ENCODE peak calls at places on chromosomes 2 and 18, in nine cellular contexts. E is sigmoid colon, C is aorta, D is hepatocyte, I is brain microvascular endothelial cell, A is adipocyte, P is fibroblast of lung, O is left ventricle myocardium inferior, U is GM06990. V is an unnamed sample.
A peak's percentile ranks its signal among the peaks of the same experiment; 100 is the strongest.

GRCh38 chr2:226791056-226791486 is 8.5 kb downstream of the IRS1 start:
- DNase-seq in U (no peak), C (no peak), E (peak; percentile 86), D (peak; percentile 74), O (no peak), P (peak; percentile 76), I (peak; percentile 59), A (peak; percentile 69), V (no peak)

GRCh38 chr2:72765997-72766609 is 59.7 kb downstream of the EXOC6B start:
- DNase-seq in U (no peak), P (no peak), O (no peak), E (no peak), C (no peak), D (no peak), A (no peak), I (no peak), V (no peak)

GRCh38 chr18:78970774-78971333 is 8.8 kb upstream of the SALL3 start:
- DNase-seq in O (no peak), U (no peak), C (no peak), E (no peak), I (no peak), A (no peak), P (no peak), D (no peak), V (no peak)

GRCh38 chr18:74082476-74083070 is 65.1 kb downstream of the FBXO15 start:
- DNase-seq in I (peak; percentile 31), A (peak; percentile 30), O (peak; percentile 28), U (peak; percentile 38), C (no peak), E (no peak), P (peak; percentile 1), D (peak; percentile 70), V (peak; percentile 74)

GRCh38 chr2:12287220-12287751 is 429.4 kb upstream of the TRIB2 start:
- DNase-seq in O (peak; percentile 20), A (no peak), C (no peak), U (no peak), E (no peak), I (no peak), D (no peak), P (peak; percentile 54), V (peak; percentile 78)

GRCh38 chr18:10420561-10421352 is 33.7 kb upstream of the APCDD1 start:
- DNase-seq in I (no peak), P (peak; percentile 51), C (no peak), U (no peak), E (no peak), O (no peak), D (no peak), A (peak; percentile 40), V (peak; percentile 30)

GRCh38 chr2:71860381-71860926 is 287.2 kb downstream of the CYP26B1 start:
- DNase-seq in O (no peak), P (no peak), A (no peak), I (no peak), D (no peak), E (no peak), C (no peak), U (no peak), V (no peak)

GRCh38 chr2:207227062-207227748 is 61.5 kb upstream of the KLF7 start:
- DNase-seq in D (peak; percentile 21), C (no peak), I (peak; percentile 49), P (peak; percentile 65), E (peak; percentile 83), U (no peak), A (no peak), O (peak; percentile 19), V (no peak)

GRCh38 chr18:21703241-21703820 is 1.2 kb downstream of the ABHD3 start:
- DNase-seq in C (no peak), O (no peak), E (no peak), P (peak; percentile 11), I (no peak), D (no peak), A (no peak), U (peak; percentile 62), V (no peak)

GRCh38 chr2:232527905-232528470 is 2.0 kb downstream of the CHRND start:
- DNase-seq in D (no peak), P (no peak), I (no peak), U (no peak), O (no peak), C (no peak), E (no peak), A (no peak), V (no peak)

GRCh38 chr2:134917958-134918517 is 584 bp upstream of the CCNT2 start:
- DNase-seq in C (no peak), A (no peak), I (no peak), O (no peak), D (no peak), E (no peak), P (no peak), U (peak; percentile 92), V (no peak)

DNA sequence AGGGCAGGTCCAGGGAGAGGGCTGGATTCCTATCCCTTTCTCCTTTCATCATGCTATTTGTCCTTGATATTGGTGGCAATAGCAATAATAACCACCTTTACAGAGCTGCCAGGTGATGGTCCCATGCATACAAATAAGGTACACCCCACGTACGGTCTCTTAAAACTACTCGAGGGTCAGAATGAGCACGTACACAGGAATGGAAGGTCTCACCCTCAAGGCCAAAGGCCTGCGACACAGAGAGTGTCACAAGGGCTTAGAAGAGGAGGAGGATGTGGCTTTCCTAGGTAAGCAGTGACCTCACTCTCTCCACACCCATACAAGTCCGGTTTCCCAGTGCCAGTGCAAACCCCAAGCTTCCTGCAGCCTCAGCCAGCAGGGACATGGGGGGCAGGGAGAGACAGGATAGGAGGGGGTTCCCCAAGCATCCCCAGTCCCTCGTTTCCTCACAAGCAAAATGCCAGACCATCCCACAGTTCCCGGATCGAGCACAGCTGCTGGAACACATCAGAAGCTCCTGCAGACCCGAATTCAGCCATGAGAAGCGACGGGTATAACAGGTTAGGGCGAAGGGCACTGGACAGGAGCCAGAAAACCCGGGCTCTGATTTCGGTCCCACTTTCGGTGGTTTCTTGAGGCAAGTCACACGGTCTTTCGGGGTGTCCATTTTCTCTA is 49.2 kb downstream of the PLB1 start:
- DNase-seq in D (peak; percentile 63), I (no peak), P (no peak), U (no peak), O (no peak), A (no peak), E (no peak), C (no peak), V (no peak)
- H3K4me3 ChIP-seq in D (no peak overlapping the region), I (no peak overlapping the region), P (no peak overlapping the region), U (no peak overlapping the region), O (no peak overlapping the region), A (no peak overlapping the region), E (no peak overlapping the region), C (no peak overlapping the region), V (no peak overlapping the region)

DNA sequence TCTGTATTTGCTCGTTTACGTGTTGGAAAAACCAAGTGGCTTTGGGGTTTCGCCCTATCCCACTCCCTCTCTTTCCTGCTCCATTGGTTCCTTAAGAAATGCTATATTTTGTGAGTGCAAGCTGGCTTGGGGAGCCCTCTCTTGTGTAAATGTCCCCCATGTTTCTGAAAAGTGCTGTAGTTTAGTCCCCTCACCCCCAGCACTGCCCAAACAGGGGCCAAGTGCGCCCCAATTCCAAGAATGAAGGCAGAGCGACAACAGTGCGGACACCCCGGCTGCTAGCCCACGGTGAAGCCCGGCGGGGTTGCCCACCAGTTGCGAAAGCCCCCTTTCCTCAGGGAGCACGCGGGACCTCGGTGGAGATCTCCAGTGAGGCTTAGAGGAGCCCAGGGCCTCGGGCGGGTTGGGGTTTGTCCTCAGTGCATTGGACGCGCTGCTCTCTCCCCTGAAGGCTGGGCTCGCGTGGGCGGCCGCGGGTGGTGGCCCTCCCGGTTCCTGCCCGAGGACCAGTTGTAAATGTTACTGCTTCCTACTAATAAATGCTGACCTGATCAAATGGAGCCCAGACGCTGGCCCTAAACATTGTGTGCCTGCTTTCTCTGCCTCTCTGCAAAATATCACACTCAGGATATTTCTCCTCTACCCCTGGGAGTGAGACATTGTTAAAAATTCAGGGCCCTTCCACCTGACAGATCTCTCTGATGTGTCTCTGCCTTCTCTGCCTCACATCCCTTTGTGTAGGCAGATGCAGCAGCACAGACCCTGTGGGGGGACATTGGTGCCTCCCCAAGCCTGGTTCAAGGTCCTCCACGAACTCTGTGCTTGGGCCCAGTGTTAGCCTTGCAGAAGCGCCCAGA is 2.1 kb downstream of the HOXD9 start:
- DNase-seq in P (no peak), D (no peak), E (peak; percentile 60), C (no peak), U (no peak), O (no peak), A (no peak), I (no peak), V (no peak)
- H3K27me3 ChIP-seq in P (peaks cover 84% of the 10 kb centered on the region), D (peaks cover 97% of the 10 kb centered on the region), E (no peaks in the 10 kb centered on the region), C (no peaks in the 10 kb centered on the region), U (peaks cover 3% of the 10 kb centered on the region), O (peaks cover 99% of the 10 kb centered on the region), A (peaks cover 22% of the 10 kb centered on the region), I (peaks cover 94% of the 10 kb centered on the region), V (no peaks in the 10 kb centered on the region)

GRCh38 chr2:42792583-42793313 is at the start of gene HAAO:
- DNase-seq in P (no peak), D (peak; percentile 92), A (no peak), I (no peak), U (peak; percentile 73), C (peak; percentile 90), E (peak; percentile 59), O (peak; percentile 68), V (no peak)

GRCh38 chr2:42794271-42795046 is 2.1 kb upstream of the HAAO start:
- DNase-seq in U (peak; percentile 57), E (no peak), O (no peak), I (peak; percentile 14), A (no peak), P (peak; percentile 38), D (peak; percentile 64), C (no peak), V (no peak)

GRCh38 chr2:42795275-42795674 is 2.9 kb upstream of the HAAO start:
- DNase-seq in A (no peak), E (no peak), O (no peak), C (no peak), I (no peak), P (no peak), D (no peak), U (no peak), V (no peak)

GRCh38 chr2:42792087-42792582 is 248 bp downstream of the HAAO start:
- DNase-seq in E (peak; percentile 74), A (no peak), D (no peak), I (no peak), C (no peak), P (no peak), U (no peak), O (no peak), V (no peak)

GRCh38 chr2:42793314-42794270 is 1.2 kb upstream of the HAAO start:
- DNase-seq in C (no peak), D (peak; percentile 33), I (peak; percentile 2), O (peak; percentile 28), E (no peak), A (no peak), P (no peak), U (no peak), V (no peak)
- H3K4me3 ChIP-seq in C (peak overlapping the region; percentile 35), D (peak overlapping the region; percentile 47), I (peak overlapping the region; percentile 53), O (peak overlapping the region; percentile 74), E (peak overlapping the region; percentile 53), A (peak overlapping the region; percentile 72), P (peak overlapping the region; percentile 48), U (peak overlapping the region; percentile 89), V (no peak overlapping the region)

DNA sequence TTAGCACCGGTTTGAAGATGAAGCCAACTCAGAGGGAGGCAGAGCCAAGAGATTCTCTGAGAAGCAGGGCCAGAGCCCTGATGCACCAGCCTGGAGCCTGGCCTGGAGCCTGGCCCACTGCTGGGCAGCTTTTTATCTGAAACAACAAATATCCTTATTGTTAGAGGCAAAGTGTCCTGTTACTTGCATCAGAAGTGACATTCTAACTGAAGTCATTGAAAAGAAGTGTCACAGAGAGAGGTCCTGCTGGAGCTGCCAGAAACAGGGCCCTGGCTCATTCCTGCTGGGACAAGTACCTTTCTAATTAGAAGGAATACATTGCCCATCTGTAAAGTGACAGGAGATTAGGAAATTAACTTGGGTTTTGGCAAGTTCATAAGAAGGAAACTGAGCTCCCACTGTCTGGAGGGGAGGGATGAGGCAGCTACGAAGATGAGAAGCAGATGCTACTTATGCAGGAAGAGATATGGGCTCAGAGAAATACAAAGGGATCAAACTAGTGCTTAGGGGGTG is 11.1 kb upstream of the HK2 start:
- DNase-seq in O (no peak), I (no peak), C (no peak), P (no peak), E (no peak), A (no peak), D (no peak), U (no peak), V (peak; percentile 62)
- H3K27me3 ChIP-seq in O (no peaks in the 10 kb centered on the region), I (no peaks in the 10 kb centered on the region), C (no peaks in the 10 kb centered on the region), P (peaks cover 3% of the 10 kb centered on the region), E (no peaks in the 10 kb centered on the region), A (no peaks in the 10 kb centered on the region), D (no peaks in the 10 kb centered on the region), U (no peaks in the 10 kb centered on the region), V (no peaks in the 10 kb centered on the region)

V was measured in MG63.